ENCODE peak calls at places on chromosome X, in five cellular contexts. I is A172, F is smooth muscle cell of the brain vasculature, V is G401, G is COR-L47. K is an unnamed sample.

GRCh38 chrX:152170621-152171020 is 32.2 kb upstream of the MAGEA10 start:
- DNase-seq in G (no peak), F (no peak), I (no peak), V (no peak), K (no peak)

GRCh38 chrX:47169726-47170515 is 23.7 kb upstream of the UBA1 start:
- DNase-seq in F (no peak), G (no peak), I (no peak), V (peak), K (no peak)

GRCh38 chrX:155148724-155149537 is 67.3 kb upstream of the VBP1 start:
- DNase-seq in F (no peak), I (peak), V (peak), G (no peak), K (no peak)

GRCh38 chrX:69493766-69494165 is 10.4 kb upstream of the NALF2 start:
- DNase-seq in F (no peak), I (no peak), V (no peak), G (no peak), K (no peak)

GRCh38 chrX:15497865-15498264 is 2.7 kb upstream of the BMX start:
- DNase-seq in G (peak), I (peak), F (no peak), V (peak), K (peak)

GRCh38 chrX:1657367-1658082 is 42.7 kb downstream of the ASMT start:
- DNase-seq in G (no peak), F (no peak), I (peak), V (peak), K (peak)

GRCh38 chrX:24294619-24295018 is 19.2 kb downstream of the SUPT20HL2 start:
- DNase-seq in I (peak), F (no peak), G (no peak), V (no peak), K (no peak)

GRCh38 chrX:153767674-153768055 is 3.6 kb downstream of the PLXNB3 start:
- DNase-seq in I (no peak), G (no peak), F (no peak), V (no peak), K (no peak)

GRCh38 chrX:13226214-13226613 is 93.6 kb downstream of the ATXN3L start:
- DNase-seq in I (no peak), F (no peak), G (no peak), V (no peak), K (no peak)

GRCh38 chrX:19643203-19643602 is 127.9 kb upstream of the MAP3K15 start:
- DNase-seq in V (no peak), G (no peak), I (no peak), F (no peak), K (no peak)

GRCh38 chrX:98380556-98380955 is 1496.8 kb downstream of the RPA4 start:
- DNase-seq in V (no peak), I (no peak), F (no peak), G (no peak), K (no peak)

GRCh38 chrX:41322821-41323603 is 10.9 kb upstream of the DDX3X start:
- DNase-seq in F (no peak), G (no peak), I (no peak), V (no peak), K (no peak)